ENCODE peak calls at places on chromosomes 16 and 17, in five cellular contexts. C is transverse colon, I is A549, D is H9, O is WERI-Rb-1. U is an unnamed sample.

GRCh38 chr17:82237746-82238561 is 9.1 kb downstream of the SLC16A3 start:
- DNase-seq in C (no peak), I (no peak), D (no peak), O (no peak), U (no peak)

GRCh38 chr17:79777844-79778503 is at the start of gene CBX2:
- DNase-seq in C (peak), I (peak), D (peak), O (peak), U (no peak)

GRCh38 chr17:64032081-64032480 is 11.6 kb upstream of the ICAM2 start:
- DNase-seq in C (no peak), I (no peak), D (peak), O (no peak), U (no peak)

GRCh38 chr17:82006468-82007227 is 16.0 kb downstream of the CENPX start:
- DNase-seq in C (no peak), I (no peak), D (no peak), O (peak), U (no peak)

GRCh38 chr16:56679813-56680212 is 2.5 kb upstream of the MT1X start:
- DNase-seq in C (no peak), I (no peak), D (no peak), O (no peak), U (no peak)

GRCh38 chr17:18314059-18314730 is 599 bp downstream of the TOP3A start:
- DNase-seq in C (no peak), I (no peak), D (no peak), O (no peak), U (no peak)

GRCh38 chr16:24950275-24950674 is 64.9 kb downstream of the ARHGAP17 start:
- DNase-seq in C (peak), I (no peak), D (no peak), O (no peak), U (no peak)

GRCh38 chr17:64326420-64327054 is 63.5 kb upstream of the TEX2 start:
- DNase-seq in C (peak), I (peak), D (no peak), O (no peak), U (peak)

GRCh38 chr16:78748471-78748929 is 649.0 kb downstream of the WWOX start:
- DNase-seq in C (no peak), I (no peak), D (no peak), O (peak), U (no peak)

GRCh38 chr16:27973678-27974077 is 89.8 kb downstream of the GSG1L start:
- DNase-seq in C (no peak), I (no peak), D (no peak), O (peak), U (no peak)

GRCh38 chr16:2497641-2498040 is 16.1 kb upstream of the ATP6V0C start:
- DNase-seq in C (no peak), I (no peak), D (no peak), O (no peak), U (no peak)

GRCh38 chr17:18966831-18967624 is 15.1 kb downstream of the SLC5A10 start:
- DNase-seq in C (peak), I (no peak), D (peak), O (no peak), U (no peak)

GRCh38 chr16:85291302-85292148 is 179.3 kb upstream of the CIBAR2 start:
- DNase-seq in C (peak), I (no peak), D (no peak), O (no peak), U (no peak)

GRCh38 chr16:6889106-6889505 is 443.5 kb upstream of the RBFOX1 start:
- DNase-seq in C (no peak), I (no peak), D (no peak), O (no peak), U (no peak)

GRCh38 chr16:2786061-2786825 is 1.1 kb downstream of the PRSS33 start:
- DNase-seq in C (no peak), I (no peak), D (peak), O (no peak), U (peak)

GRCh38 chr17:62681061-62681938 is 53.8 kb downstream of the MRC2 start:
- DNase-seq in C (no peak), I (no peak), D (peak), O (peak), U (no peak)

GRCh38 chr17:16918443-16918842 is 53.5 kb downstream of the TNFRSF13B start:
- DNase-seq in C (peak), I (no peak), D (no peak), O (no peak), U (no peak)

GRCh38 chr17:10304758-10305300 is 68.0 kb downstream of the MYH13 start:
- DNase-seq in C (no peak), I (no peak), D (no peak), O (no peak), U (no peak)

GRCh38 chr16:64092284-64092683 is 1029.6 kb downstream of the CDH11 start:
- DNase-seq in C (no peak), I (peak), D (no peak), O (no peak), U (no peak)

GRCh38 chr17:59812139-59812538 is 80.6 kb downstream of the TUBD1 start:
- DNase-seq in C (no peak), I (no peak), D (no peak), O (no peak), U (no peak)

GRCh38 chr16:48409839-48410610 is 24.8 kb upstream of the SIAH1 start:
- DNase-seq in C (peak), I (peak), D (no peak), O (no peak), U (peak)

GRCh38 chr17:60628252-60628889 is 28.4 kb downstream of the PPM1D start:
- DNase-seq in C (no peak), I (no peak), D (no peak), O (no peak), U (no peak)

GRCh38 chr16:87954826-87955225 is 3.6 kb downstream of the BANP start:
- DNase-seq in C (peak), I (no peak), D (no peak), O (no peak), U (no peak)

GRCh38 chr16:4053663-4054479 is 62.4 kb downstream of the ADCY9 start:
- DNase-seq in C (peak), I (peak), D (no peak), O (no peak), U (no peak)

GRCh38 chr16:50269769-50270509 is 3.6 kb downstream of the ADCY7 start:
- DNase-seq in C (no peak), I (no peak), D (no peak), O (no peak), U (no peak)

GRCh38 chr17:65345261-65346060 is 208.3 kb downstream of the RGS9 start:
- DNase-seq in C (no peak), I (no peak), D (no peak), O (no peak), U (no peak)

DNA sequence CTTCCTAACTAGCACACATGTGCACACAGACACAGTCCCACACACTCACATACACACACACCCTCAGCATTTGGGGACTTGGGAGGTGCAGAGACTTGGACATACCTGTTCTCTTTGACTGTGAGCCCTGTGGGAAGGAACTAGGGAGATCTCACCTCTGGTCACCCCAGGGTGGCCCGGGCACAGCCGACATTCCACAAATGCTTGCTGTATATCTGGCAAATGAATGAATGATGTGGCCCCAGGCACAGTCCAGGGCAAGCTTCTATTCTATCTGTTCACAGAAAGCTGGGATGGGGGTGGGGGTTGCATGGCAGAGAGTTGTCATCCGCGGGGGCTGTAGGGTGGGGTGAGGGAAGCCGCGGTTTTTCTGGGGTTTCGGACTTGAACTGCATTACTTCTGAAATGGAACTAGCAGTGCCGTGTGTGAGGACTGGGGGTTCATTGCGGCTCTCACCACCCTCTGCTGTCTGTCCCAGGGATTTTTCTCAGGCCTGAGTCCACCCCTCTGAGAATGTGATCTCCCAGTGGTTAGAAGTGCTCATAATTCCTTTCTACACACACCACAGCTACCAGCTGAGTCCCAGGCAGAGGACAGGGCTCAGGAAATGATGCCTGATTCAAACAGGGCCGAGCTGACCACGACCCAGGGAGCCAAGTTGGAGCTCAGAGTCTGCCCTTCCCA is 3.3 kb upstream of the RIPOR1 start:
- DNase-seq in C (no peak), I (no peak), D (no peak), O (no peak), U (no peak)
- TF ChIP-seq CTCF in C (no peak), I (no peak), D (peak), O (peak), U (no peak)

DNA sequence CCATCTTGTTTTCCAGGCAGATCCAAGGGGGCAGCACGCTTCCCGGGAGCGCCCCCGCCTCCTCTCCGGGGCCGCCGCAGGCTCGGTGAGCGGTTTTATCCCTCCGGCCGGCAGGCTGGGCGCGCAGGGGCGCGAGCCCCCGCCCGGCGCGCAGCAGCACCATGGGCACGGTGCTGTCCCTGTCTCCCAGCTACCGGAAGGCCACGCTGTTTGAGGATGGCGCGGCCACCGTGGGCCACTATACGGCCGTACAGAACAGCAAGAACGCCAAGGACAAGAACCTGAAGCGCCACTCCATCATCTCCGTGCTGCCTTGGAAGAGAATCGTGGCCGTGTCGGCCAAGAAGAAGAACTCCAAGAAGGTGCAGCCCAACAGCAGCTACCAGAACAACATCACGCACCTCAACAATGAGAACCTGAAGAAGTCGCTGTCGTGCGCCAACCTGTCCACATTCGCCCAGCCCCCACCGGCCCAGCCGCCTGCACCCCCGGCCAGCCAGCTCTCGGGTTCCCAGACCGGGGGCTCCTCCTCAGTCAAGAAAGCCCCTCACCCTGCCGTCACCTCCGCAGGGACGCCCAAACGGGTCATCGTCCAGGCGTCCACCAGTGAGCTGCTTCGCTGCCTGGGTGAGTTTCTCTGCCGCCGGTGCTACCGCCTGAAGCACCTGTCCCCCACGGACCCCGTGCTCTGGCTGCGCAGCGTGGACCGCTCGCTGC is 825 bp downstream of the CDK5R1 start:
- DNase-seq in C (no peak), I (peak), D (no peak), O (peak), U (no peak)
- TF ChIP-seq CTCF in C (no peak), I (no peak), D (no peak), O (peak), U (no peak)

GRCh38 chr17:164536-165235 is 16.8 kb downstream of the DOC2B start:
- DNase-seq in C (peak), I (peak), D (peak), O (peak), U (no peak)

GRCh38 chr17:161481-161880 is 20.0 kb downstream of the DOC2B start:
- DNase-seq in C (no peak), I (no peak), D (no peak), O (no peak), U (no peak)

GRCh38 chr17:162689-163088 is 18.8 kb downstream of the DOC2B start:
- DNase-seq in C (no peak), I (no peak), D (no peak), O (no peak), U (no peak)

GRCh38 chr17:165939-166338 is 15.5 kb downstream of the DOC2B start:
- DNase-seq in C (no peak), I (no peak), D (no peak), O (no peak), U (no peak)

GRCh38 chr17:163514-164103 is 17.8 kb downstream of the DOC2B start:
- DNase-seq in C (no peak), I (no peak), D (peak), O (no peak), U (no peak)
- TF ChIP-seq CTCF in C (no peak), I (peak), D (peak), O (no peak), U (no peak)

GRCh38 chr17:58270476-58271290 is 10.1 kb downstream of the MPO start:
- DNase-seq in C (no peak), I (no peak), D (peak), O (no peak), U (no peak)
- TF ChIP-seq CTCF in C (no peak), I (no peak), D (peak), O (peak), U (no peak)

DNA sequence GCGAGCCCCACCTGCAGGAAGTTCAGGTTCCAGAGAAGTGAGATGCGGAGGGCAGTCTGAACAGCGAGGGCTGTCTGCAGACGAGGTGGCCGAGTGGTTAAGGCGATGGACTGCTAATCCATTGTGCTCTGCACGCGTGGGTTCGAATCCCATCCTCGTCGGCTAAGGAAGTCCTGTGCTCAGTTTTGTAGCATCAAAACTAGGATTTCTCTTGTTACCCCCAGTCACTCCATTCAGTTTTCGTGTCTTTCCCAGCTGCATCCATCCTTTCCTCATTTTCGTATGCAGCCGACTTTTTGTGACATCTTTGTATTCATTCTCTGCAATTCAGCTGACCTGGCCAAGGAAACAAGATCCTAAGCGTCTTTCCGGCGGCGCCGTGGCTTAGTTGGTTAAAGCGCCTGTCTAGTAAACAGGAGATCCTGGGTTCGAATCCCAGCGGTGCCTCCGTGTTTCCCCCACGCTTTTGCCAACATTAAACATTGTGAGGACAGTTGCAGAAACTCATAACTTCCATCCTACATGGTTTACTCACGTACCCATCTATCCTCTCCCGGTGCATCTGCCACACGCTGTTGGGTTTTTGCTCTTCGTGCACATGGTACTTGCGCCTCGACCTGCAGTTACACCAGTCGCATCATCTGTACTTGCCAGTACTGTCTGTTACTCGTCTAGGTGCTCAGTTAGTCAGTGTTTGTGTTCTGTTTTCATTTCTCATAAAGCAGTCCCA is 3.0 kb downstream of the BORCS6 start:
- DNase-seq in C (peak), I (peak), D (peak), O (peak), U (peak)
- TF ChIP-seq CTCF in C (peak), I (peak), D (peak), O (peak), U (no peak)

GRCh38 chr16:81263470-81264200 is 25.1 kb downstream of the BCO1 start:
- DNase-seq in C (no peak), I (no peak), D (no peak), O (no peak), U (no peak)
- TF ChIP-seq CTCF in C (no peak), I (no peak), D (peak), O (no peak), U (no peak)

GRCh38 chr17:50184611-50185398 is 16.6 kb downstream of the COL1A1 start:
- DNase-seq in C (peak), I (no peak), D (no peak), O (no peak), U (no peak)

GRCh38 chr17:50183439-50184001 is 17.7 kb downstream of the SGCA start:
- DNase-seq in C (no peak), I (no peak), D (no peak), O (no peak), U (no peak)

GRCh38 chr17:50182783-50183438 is 17.1 kb downstream of the SGCA start:
- DNase-seq in C (no peak), I (no peak), D (no peak), O (no peak), U (no peak)

GRCh38 chr17:50185724-50186545 is 15.5 kb downstream of the COL1A1 start:
- DNase-seq in C (no peak), I (no peak), D (no peak), O (no peak), U (no peak)

DNA sequence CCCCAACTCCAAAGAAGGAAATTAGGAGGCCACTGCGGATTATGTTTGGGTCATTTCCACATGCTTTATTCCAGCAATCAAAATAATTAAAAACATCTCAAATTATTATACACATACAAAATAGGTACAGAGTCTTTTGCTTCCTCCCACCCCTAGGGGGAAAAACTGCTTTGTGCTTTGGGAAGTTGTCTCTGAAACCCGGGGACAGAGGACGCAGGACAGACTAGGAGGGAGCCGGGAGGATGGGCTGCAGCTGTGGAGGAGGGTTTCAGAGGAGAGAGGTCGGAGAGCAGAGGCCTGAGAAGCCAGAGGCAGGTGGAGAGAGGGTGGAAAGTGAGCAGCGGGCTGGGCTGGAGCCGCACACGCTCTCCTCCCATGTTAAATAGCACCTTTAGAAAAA is 17.4 kb downstream of the COL1A1 start:
- DNase-seq in C (no peak), I (no peak), D (no peak), O (no peak), U (no peak)
- TF ChIP-seq CTCF in C (no peak), I (no peak), D (peak), O (peak), U (no peak)

U was measured in omental fat pad.